ENCODE peak calls at places on chromosomes 16 and 17, in four cellular contexts. P is stomach, X is retinal pigment epithelial cell, U is AG10803. D is an unnamed sample.

GRCh38 chr16:81558444-81559175 is 114.0 kb downstream of the CMIP start:
- DNase-seq in P (peak; percentile 92), X (no peak), U (no peak), D (no peak)

GRCh38 chr17:18038149-18038850 is 668 bp downstream of the ATPAF2 start:
- DNase-seq in P (no peak), X (no peak), U (no peak), D (peak; percentile 24)

GRCh38 chr17:17349724-17350106 is 46.5 kb downstream of the NT5M start:
- DNase-seq in P (no peak), X (no peak), U (no peak), D (no peak)

GRCh38 chr16:52721331-52721730 is 174.4 kb upstream of the TOX3 start:
- DNase-seq in P (no peak), X (no peak), U (no peak), D (no peak)

GRCh38 chr16:85448557-85449194 is 164.4 kb upstream of the GSE1 start:
- DNase-seq in P (peak; percentile 84), X (no peak), U (no peak), D (peak; percentile 27)

GRCh38 chr17:34302626-34303025 is 16.6 kb upstream of the CCL8 start:
- DNase-seq in P (no peak), X (no peak), U (no peak), D (no peak)

GRCh38 chr17:59149841-59150511 is 5.0 kb downstream of the SKA2 start:
- DNase-seq in P (no peak), X (no peak), U (no peak), D (no peak)

GRCh38 chr16:68993885-68994284 is 111.6 kb upstream of the HAS3 start:
- DNase-seq in P (no peak), X (peak; percentile 60), U (peak; percentile 84), D (no peak)

GRCh38 chr17:44350733-44351226 is 5.7 kb downstream of the GRN start:
- DNase-seq in P (peak; percentile 75), X (no peak), U (peak; percentile 43), D (peak; percentile 71)

GRCh38 chr17:49987681-49988441 is 7.2 kb downstream of the DLX3 start:
- DNase-seq in P (no peak), X (no peak), U (peak; percentile 36), D (no peak)

GRCh38 chr17:45346255-45347015 is 29.6 kb upstream of the MAP3K14 start:
- DNase-seq in P (no peak), X (no peak), U (no peak), D (no peak)

GRCh38 chr17:40283662-40284061 is 4.0 kb upstream of the CDC6 start:
- DNase-seq in P (no peak), X (peak; percentile 97), U (peak; percentile 93), D (no peak)

GRCh38 chr17:75693500-75694481 is 26.7 kb downstream of the SAP30BP start:
- DNase-seq in P (no peak), X (peak; percentile 94), U (peak; percentile 98), D (no peak)

GRCh38 chr17:17900615-17901520 is 64.1 kb upstream of the SREBF1 start:
- DNase-seq in P (peak; percentile 60), X (peak; percentile 77), U (peak; percentile 99), D (no peak)

GRCh38 chr16:75340715-75341500 is 89.5 kb upstream of the BCAR1 start:
- DNase-seq in P (no peak), X (no peak), U (peak; percentile 48), D (no peak)

GRCh38 chr17:7612294-7612640 is 2.4 kb downstream of the FXR2 start:
- DNase-seq in P (no peak), X (no peak), U (peak; percentile 13), D (no peak)

GRCh38 chr17:35892091-35892637 is 12.0 kb upstream of the CCL5 start:
- DNase-seq in P (no peak), X (no peak), U (no peak), D (no peak)

GRCh38 chr17:59506907-59507726 is 58.3 kb upstream of the DHX40 start:
- DNase-seq in P (no peak), X (peak; percentile 54), U (peak; percentile 56), D (no peak)

GRCh38 chr17:13770702-13771101 is 169.0 kb upstream of the HS3ST3A1 start:
- DNase-seq in P (no peak), X (no peak), U (no peak), D (no peak)

GRCh38 chr17:83080641-83081560 is 1.5 kb downstream of the METRNL start:
- DNase-seq in P (peak; percentile 45), X (no peak), U (no peak), D (peak; percentile 71)

GRCh38 chr16:28863929-28864886 is 565 bp downstream of the SH2B1 start:
- DNase-seq in P (no peak), X (peak; percentile 34), U (peak; percentile 44), D (no peak)

GRCh38 chr17:43834106-43834505 is 1.2 kb upstream of the MPP3 start:
- DNase-seq in P (no peak), X (no peak), U (peak; percentile 95), D (no peak)

GRCh38 chr16:89973235-89973634 is 24.7 kb downstream of the DEF8 start:
- DNase-seq in P (no peak), X (no peak), U (no peak), D (no peak)

GRCh38 chr17:15261818-15262290 is 3.3 kb downstream of the PMP22 start:
- DNase-seq in P (no peak), X (no peak), U (peak; percentile 44), D (no peak)

GRCh38 chr16:84414789-84415326 is 46.5 kb downstream of the ATP2C2 start:
- DNase-seq in P (no peak), X (no peak), U (no peak), D (no peak)

GRCh38 chr17:17041018-17041521 is 1.2 kb upstream of the MPRIP start:
- DNase-seq in P (no peak), X (no peak), U (peak; percentile 55), D (no peak)

GRCh38 chr17:6643460-6644125 is 2.7 kb downstream of the TXNDC17 start:
- DNase-seq in P (no peak), X (no peak), U (peak; percentile 18), D (no peak)

DNA sequence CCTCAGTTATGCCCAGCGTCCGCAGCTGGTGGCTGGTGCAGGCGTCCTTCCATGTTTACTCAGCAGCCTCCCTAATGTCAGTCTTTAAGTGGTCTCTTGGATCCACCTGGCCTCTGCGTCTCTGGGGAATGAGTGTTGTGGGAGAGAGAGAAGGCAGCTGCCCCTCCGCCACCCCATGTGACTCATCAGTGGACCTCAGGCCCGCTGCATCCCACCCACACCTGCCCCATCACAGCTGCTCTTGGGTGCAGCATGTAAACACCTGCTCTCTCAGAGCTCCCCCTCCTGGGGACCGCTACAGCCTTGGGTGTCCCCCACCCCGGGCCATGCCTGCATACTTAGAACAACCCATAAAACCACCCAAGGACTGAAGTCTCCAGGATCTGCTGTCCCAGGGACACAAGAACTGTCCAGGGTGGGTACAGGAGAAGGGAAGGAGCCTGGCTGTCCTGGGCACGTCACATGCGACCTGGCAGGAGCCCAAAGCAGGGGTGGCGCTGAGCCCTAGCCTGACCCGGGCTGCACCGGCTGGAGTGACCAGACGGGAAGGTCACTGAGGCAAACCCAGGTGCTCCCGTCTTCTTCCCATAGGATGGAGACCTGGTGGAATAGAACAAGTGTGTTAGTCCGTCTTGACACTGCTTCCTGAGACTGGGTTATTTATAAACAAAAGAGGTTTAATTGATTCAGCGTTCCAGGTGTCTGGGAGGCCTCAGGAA is 4.2 kb downstream of the C16orf90 start:
- DNase-seq in P (peak; percentile 57), X (no peak), U (no peak), D (no peak)
- TF ChIP-seq CTCF in P (no peak), X (peak; percentile 10), U (no peak), D (no peak)

DNA sequence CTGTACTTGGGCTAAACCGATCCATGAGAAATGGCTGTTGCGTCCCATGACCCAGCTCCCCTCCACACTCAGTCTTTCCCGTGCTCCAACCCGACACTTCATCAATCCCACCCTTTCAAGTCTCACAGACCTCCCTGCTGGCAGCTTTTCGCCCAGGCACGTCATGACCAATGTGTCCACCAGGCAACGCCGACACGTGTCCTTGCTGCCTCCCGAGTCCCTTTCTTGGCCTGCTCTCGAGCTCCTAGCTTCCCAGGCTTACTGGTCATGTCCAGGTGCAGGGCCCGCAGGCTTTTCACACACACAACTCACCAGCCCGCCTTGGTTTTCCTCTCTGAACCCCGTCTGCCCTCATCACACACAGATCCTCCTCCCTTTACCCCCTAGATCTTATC is 12.2 kb downstream of the MNT start:
- DNase-seq in P (no peak), X (no peak), U (no peak), D (no peak)
- TF ChIP-seq CTCF in P (no peak), X (no peak), U (no peak), D (no peak)

DNA sequence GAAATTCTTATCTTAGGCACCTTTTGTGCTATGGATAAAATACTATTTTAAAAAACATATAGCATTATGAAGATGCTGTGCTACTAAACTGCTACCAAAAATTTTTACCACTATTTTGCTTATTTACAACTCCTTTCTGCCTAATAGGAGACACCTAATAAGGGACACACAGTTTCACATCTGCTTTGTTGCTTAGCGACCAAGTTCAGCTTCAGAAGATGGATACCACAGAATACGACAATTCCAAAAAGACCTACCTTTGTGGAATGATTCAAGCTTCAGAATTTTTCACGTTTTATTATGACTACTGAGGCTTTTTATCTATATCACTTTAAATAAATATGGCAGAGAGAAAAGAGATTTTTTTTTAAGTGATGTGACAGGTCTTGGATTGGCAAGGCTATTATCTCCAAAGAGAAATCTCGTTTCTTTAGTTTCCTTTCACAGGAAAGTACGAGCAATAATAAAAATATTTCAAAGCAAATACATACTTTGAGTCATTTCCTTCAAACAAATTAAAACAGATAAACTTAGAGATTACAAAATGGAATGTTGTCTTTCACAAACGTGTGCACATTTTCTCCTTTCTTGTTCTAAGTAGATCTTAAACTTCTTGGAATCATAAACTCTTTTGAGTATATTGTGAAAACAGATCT is 35.4 kb downstream of the SPAG9 start:
- DNase-seq in P (no peak), X (no peak), U (peak; percentile 10), D (no peak)
- TF ChIP-seq CTCF in P (no peak), X (no peak), U (no peak), D (no peak)

GRCh38 chr16:58755989-58756649 is 22.0 kb upstream of the GOT2 start:
- DNase-seq in P (peak; percentile 71), X (peak; percentile 28), U (peak; percentile 64), D (peak; percentile 52)
- TF ChIP-seq CTCF in P (peak; percentile 51), X (peak; percentile 80), U (peak; percentile 81), D (no peak)

GRCh38 chr17:11391134-11391533 is 150.1 kb downstream of the SHISA6 start:
- DNase-seq in P (no peak), X (no peak), U (no peak), D (no peak)
- TF ChIP-seq CTCF in P (no peak), X (no peak), U (no peak), D (no peak)

DNA sequence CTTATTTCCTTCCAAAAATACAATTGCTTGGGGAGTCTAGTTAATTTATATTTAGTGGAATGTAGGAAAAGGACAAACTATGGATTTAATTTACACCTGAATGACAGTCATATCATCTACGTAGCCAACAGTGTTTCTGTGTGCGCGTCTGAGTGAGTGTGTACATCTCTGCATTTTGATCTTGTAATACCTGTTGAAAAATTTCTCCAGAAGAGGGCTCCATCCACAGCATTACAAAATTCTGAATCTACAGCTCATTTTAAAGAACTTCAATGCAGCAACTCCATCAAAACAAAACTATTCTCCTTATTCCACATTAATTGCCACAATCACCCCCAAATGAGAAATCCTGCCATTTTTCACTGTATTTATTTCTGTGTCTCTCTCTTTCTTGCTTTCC is 3.9 kb downstream of the CDH13 start:
- DNase-seq in P (no peak), X (no peak), U (peak; percentile 18), D (no peak)
- TF ChIP-seq CTCF in P (no peak), X (peak; percentile 46), U (peak; percentile 42), D (no peak)

D was measured in activated B cell treated with CpG ODN at 0.5 μM for 24 hours.